ENCODE peak calls at places on chromosomes 7 and 10, in four cellular contexts. Q, L, C and G are unnamed samples.
A peak's percentile ranks its signal among the peaks of the same experiment; 100 is the strongest.

GRCh38 chr7:104267701-104268368 is 60.0 kb upstream of the ORC5 start:
- DNase-seq in Q (no peak), L (no peak), C (peak; percentile 4), G (peak; percentile 12)

GRCh38 chr10:131213651-131214505 is 97.6 kb downstream of the TCERG1L start:
- DNase-seq in Q (no peak), L (no peak), C (no peak), G (no peak)

GRCh38 chr7:69608878-69609277 is 10.6 kb downstream of the AUTS2 start:
- DNase-seq in Q (no peak), L (no peak), C (no peak), G (no peak)

GRCh38 chr7:94295805-94296204 is 98.9 kb upstream of the COL1A2 start:
- DNase-seq in Q (no peak), L (no peak), C (peak; percentile 7), G (peak; percentile 18)

GRCh38 chr10:103668351-103669242 is 175.1 kb downstream of the NEURL1 start:
- DNase-seq in Q (no peak), L (peak; percentile 77), C (no peak), G (no peak)

GRCh38 chr10:101525848-101526247 is 62.2 kb downstream of the POLL start:
- DNase-seq in Q (no peak), L (no peak), C (no peak), G (no peak)

GRCh38 chr7:1973321-1974251 is 259.2 kb downstream of the MAD1L1 start:
- DNase-seq in Q (no peak), L (no peak), C (no peak), G (no peak)

GRCh38 chr7:140996-141395 is 51.4 kb upstream of the FAM20C start:
- DNase-seq in Q (no peak), L (no peak), C (no peak), G (no peak)

GRCh38 chr7:92586403-92586802 is 3.8 kb downstream of the FAM133B start:
- DNase-seq in Q (no peak), L (no peak), C (peak; percentile 49), G (no peak)

GRCh38 chr7:144468990-144469732 is 65.7 kb upstream of the NOBOX start:
- DNase-seq in Q (no peak), L (no peak), C (no peak), G (no peak)

GRCh38 chr7:132117636-132118035 is 458.6 kb downstream of the PLXNA4 start:
- DNase-seq in Q (no peak), L (no peak), C (no peak), G (no peak)

GRCh38 chr10:2700626-2701305 is 366.6 kb upstream of the PFKP start:
- DNase-seq in Q (peak; percentile 37), L (no peak), C (no peak), G (no peak)

DNA sequence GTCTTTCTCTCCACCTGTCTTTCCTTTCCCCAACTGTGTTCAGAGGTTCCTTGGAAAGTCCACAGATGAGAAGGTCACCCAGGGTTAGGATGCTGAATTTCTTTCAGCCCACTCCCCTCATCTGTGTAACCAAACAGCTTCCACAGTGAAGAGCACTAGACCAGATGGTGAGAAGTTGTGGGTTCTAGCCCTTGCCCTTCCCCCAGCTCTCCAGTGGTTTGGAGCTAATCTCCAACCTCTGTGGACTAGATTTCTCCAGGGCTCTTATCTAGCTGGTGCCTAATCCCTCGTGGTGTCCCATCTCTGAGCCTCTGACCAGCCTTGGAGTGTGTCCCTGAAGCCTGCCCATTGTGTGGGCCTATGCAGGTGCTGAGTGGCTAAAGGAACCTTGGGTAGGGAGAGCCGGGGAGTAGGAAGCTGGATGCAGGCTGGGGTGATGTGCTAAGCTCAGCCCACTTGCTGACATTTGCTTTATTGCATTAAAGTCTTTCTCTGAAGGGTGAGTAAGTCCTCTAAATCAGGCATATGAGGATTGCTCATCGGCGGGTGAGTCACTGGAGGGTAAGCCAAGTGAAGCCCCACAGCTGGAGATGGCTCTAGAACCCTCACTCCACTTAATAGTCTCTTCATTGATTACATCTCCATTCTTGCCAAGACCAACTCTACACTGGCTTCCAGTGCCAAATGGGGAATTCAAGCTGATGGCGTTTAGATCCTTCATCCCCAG is 14.9 kb downstream of the DUSP5 start:
- DNase-seq in Q (no peak), L (peak; percentile 43), C (no peak), G (peak; percentile 77)
- TF ChIP-seq CHD4 in Q (no peak), L (no peak), C (no peak), G (no peak)

GRCh38 chr7:43586251-43586900 is 3.5 kb downstream of the STK17A start:
- DNase-seq in Q (no peak), L (no peak), C (peak; percentile 82), G (no peak)

GRCh38 chr7:43583424-43584199 is 704 bp downstream of the STK17A start:
- DNase-seq in Q (no peak), L (peak; percentile 75), C (peak; percentile 25), G (no peak)

GRCh38 chr7:43585521-43585920 is 2.6 kb downstream of the STK17A start:
- DNase-seq in Q (no peak), L (no peak), C (peak; percentile 43), G (no peak)

GRCh38 chr7:43582503-43583423 is at the start of gene STK17A:
- DNase-seq in Q (peak; percentile 82), L (peak; percentile 94), C (peak; percentile 88), G (peak; percentile 75)

DNA sequence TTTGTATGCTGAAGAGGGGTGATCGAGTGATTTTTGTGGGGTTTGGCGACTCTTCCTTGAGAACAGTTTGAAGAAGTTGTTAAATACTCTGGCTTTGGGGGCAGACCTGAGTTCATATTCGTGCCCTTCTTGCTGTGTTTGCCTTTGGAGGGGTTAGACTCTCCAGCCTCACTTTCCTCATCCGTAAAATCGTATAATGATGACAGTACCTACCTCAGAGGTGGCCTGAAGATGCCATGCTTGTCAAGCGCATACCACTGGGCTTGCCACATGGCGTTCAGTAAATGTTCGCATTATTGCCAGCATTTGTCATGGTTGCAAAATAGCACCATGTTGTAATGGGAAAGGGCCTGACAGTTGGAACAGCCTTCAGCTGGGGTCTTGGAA is 1.3 kb downstream of the STK17A start:
- DNase-seq in Q (no peak), L (no peak), C (peak; percentile 79), G (no peak)
- TF ChIP-seq JUNB in Q (no peak), L (no peak), C (no peak), G (no peak)

GRCh38 chr7:91266067-91266930 is 2.1 kb downstream of the FZD1 start:
- DNase-seq in Q (no peak), L (no peak), C (no peak), G (no peak)

GRCh38 chr7:91264924-91265681 is 870 bp downstream of the FZD1 start:
- DNase-seq in Q (no peak), L (peak; percentile 18), C (no peak), G (peak; percentile 65)

GRCh38 chr7:91265693-91266066 is 1.4 kb downstream of the FZD1 start:
- DNase-seq in Q (no peak), L (no peak), C (no peak), G (peak; percentile 5)

GRCh38 chr7:91264083-91264923 is at the start of gene FZD1:
- DNase-seq in Q (peak; percentile 66), L (peak; percentile 99), C (peak; percentile 84), G (peak; percentile 73)

GRCh38 chr7:91263359-91264082 is 712 bp upstream of the FZD1 start:
- DNase-seq in Q (no peak), L (peak; percentile 77), C (no peak), G (peak; percentile 15)
- TF ChIP-seq CHD4 in Q (no peak), L (no peak), C (no peak), G (no peak)

GRCh38 chr7:47498229-47499056 is 83.5 kb downstream of the TNS3 start:
- DNase-seq in Q (no peak), L (no peak), C (peak; percentile 78), G (no peak)
- TF ChIP-seq JUNB in Q (no peak), L (no peak), C (no peak), G (no peak)

DNA sequence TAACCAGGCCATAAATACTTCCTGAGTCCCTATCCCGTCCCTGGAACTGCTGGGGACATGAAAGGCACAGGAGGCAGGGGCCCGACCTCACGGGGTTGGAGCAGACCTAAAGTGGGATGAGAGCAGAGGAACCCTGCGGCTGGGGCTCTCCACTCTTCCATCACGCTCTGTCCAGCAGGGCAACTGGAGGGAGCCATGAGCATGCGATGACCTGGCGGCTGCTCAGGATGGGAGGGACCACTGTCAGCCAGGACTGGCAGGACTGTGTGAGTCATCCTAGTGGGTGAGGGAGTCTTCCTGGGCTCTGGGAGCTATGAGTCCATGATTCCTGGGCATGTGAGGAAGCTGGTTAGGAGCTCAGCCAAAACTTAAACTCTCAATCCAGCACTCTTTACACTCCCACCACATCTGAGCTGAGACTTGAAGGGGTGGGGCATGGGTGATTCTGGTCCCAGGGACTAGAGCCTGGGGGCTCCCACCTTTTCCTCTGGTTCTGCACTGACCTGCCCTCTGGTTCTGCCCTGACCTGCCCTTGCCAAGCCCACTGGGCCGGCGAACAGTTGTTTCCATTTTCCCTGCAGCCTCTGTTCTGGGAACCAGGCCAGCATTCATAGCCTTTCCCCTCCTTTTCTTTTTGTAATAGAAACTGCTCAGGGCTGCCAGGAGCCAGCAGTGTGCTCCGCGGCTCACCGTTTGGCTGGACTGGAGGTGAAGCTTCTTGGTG is 47.1 kb downstream of the SYPL1 start:
- DNase-seq in Q (no peak), L (peak; percentile 55), C (peak; percentile 78), G (peak; percentile 85)
- TF ChIP-seq CHD4 in Q (no peak), L (no peak), C (no peak), G (no peak)

GRCh38 chr10:18610517-18610916 is 40.9 kb downstream of the NSUN6 start:
- DNase-seq in Q (no peak), L (peak; percentile 44), C (peak; percentile 98), G (peak; percentile 87)
- TF ChIP-seq JUNB in Q (no peak), L (no peak), C (peak; percentile 98), G (peak; percentile 92)